ENCODE peak calls at places on chromosomes 5 and 9, in six cellular contexts. One of them, this sample, is unnamed.

GRCh38 chr5:102754499-102755424 is at the start of gene PAM:
- DNase-seq in ovary: peak
- DNase-seq in CD8-positive, alpha-beta T cell: peak
- DNase-seq in GM13977: peak
- DNase-seq in kidney epithelial cell: no peak
- DNase-seq in Panc1: no peak
- DNase-seq in this sample: peak

GRCh38 chr9:123281659-123282342 is 13.4 kb upstream of the STRBP start:
- DNase-seq in ovary: no peak
- DNase-seq in CD8-positive, alpha-beta T cell: no peak
- DNase-seq in GM13977: no peak
- DNase-seq in kidney epithelial cell: no peak
- DNase-seq in Panc1: no peak
- DNase-seq in this sample: peak

GRCh38 chr5:21391506-21391905 is 1403.5 kb upstream of the CDH18 start:
- DNase-seq in ovary: no peak
- DNase-seq in CD8-positive, alpha-beta T cell: no peak
- DNase-seq in GM13977: no peak
- DNase-seq in kidney epithelial cell: peak
- DNase-seq in Panc1: no peak
- DNase-seq in this sample: no peak

GRCh38 chr9:132793606-132794580 is 84.2 kb downstream of the AK8 start:
- DNase-seq in ovary: no peak
- DNase-seq in CD8-positive, alpha-beta T cell: peak
- DNase-seq in GM13977: no peak
- DNase-seq in kidney epithelial cell: no peak
- DNase-seq in Panc1: no peak
- DNase-seq in this sample: peak

GRCh38 chr5:139246394-139246793 is 47.1 kb upstream of the MATR3 start:
- DNase-seq in ovary: no peak
- DNase-seq in CD8-positive, alpha-beta T cell: no peak
- DNase-seq in GM13977: peak
- DNase-seq in kidney epithelial cell: no peak
- DNase-seq in Panc1: no peak
- DNase-seq in this sample: no peak

GRCh38 chr5:13664377-13664776 is 280.1 kb downstream of the DNAH5 start:
- DNase-seq in ovary: no peak
- DNase-seq in CD8-positive, alpha-beta T cell: no peak
- DNase-seq in GM13977: no peak
- DNase-seq in kidney epithelial cell: peak
- DNase-seq in Panc1: no peak
- DNase-seq in this sample: no peak

GRCh38 chr5:68215888-68216736 is 556 bp downstream of the PIK3R1 start:
- DNase-seq in ovary: peak
- DNase-seq in CD8-positive, alpha-beta T cell: peak
- DNase-seq in GM13977: peak
- DNase-seq in kidney epithelial cell: no peak
- DNase-seq in Panc1: no peak
- DNase-seq in this sample: peak

GRCh38 chr5:67816456-67816855 is 399.1 kb upstream of the PIK3R1 start:
- DNase-seq in ovary: no peak
- DNase-seq in CD8-positive, alpha-beta T cell: no peak
- DNase-seq in GM13977: no peak
- DNase-seq in kidney epithelial cell: no peak
- DNase-seq in Panc1: no peak
- DNase-seq in this sample: no peak

GRCh38 chr9:70257991-70258691 is 637 bp upstream of the SMC5 start:
- DNase-seq in ovary: peak
- DNase-seq in CD8-positive, alpha-beta T cell: no peak
- DNase-seq in GM13977: no peak
- DNase-seq in kidney epithelial cell: no peak
- DNase-seq in Panc1: no peak
- DNase-seq in this sample: no peak

GRCh38 chr5:59673438-59674058 is 220.0 kb downstream of the PDE4D start:
- DNase-seq in ovary: no peak
- DNase-seq in CD8-positive, alpha-beta T cell: no peak
- DNase-seq in GM13977: peak
- DNase-seq in kidney epithelial cell: no peak
- DNase-seq in Panc1: no peak
- DNase-seq in this sample: no peak

GRCh38 chr9:80259079-80259478 is 687.3 kb downstream of the TLE4 start:
- DNase-seq in ovary: no peak
- DNase-seq in CD8-positive, alpha-beta T cell: no peak
- DNase-seq in GM13977: no peak
- DNase-seq in kidney epithelial cell: no peak
- DNase-seq in Panc1: no peak
- DNase-seq in this sample: no peak

GRCh38 chr5:151459680-151460079 is 12.3 kb downstream of the SLC36A1 start:
- DNase-seq in ovary: no peak
- DNase-seq in CD8-positive, alpha-beta T cell: no peak
- DNase-seq in GM13977: no peak
- DNase-seq in kidney epithelial cell: no peak
- DNase-seq in Panc1: no peak
- DNase-seq in this sample: no peak

GRCh38 chr5:81884871-81885270 is 87.0 kb upstream of the ATG10 start:
- DNase-seq in ovary: no peak
- DNase-seq in CD8-positive, alpha-beta T cell: no peak
- DNase-seq in GM13977: no peak
- DNase-seq in kidney epithelial cell: no peak
- DNase-seq in Panc1: no peak
- DNase-seq in this sample: no peak

GRCh38 chr5:39422036-39422606 is 2.7 kb downstream of the DAB2 start:
- DNase-seq in ovary: no peak
- DNase-seq in CD8-positive, alpha-beta T cell: no peak
- DNase-seq in GM13977: no peak
- DNase-seq in kidney epithelial cell: no peak
- DNase-seq in Panc1: no peak
- DNase-seq in this sample: no peak

GRCh38 chr9:127982912-127983311 is 2.1 kb upstream of the EEIG1 start:
- DNase-seq in ovary: no peak
- DNase-seq in CD8-positive, alpha-beta T cell: no peak
- DNase-seq in GM13977: no peak
- DNase-seq in kidney epithelial cell: no peak
- DNase-seq in Panc1: no peak
- DNase-seq in this sample: no peak

GRCh38 chr5:32444191-32444945 is at the start of gene ZFR:
- DNase-seq in ovary: peak
- DNase-seq in CD8-positive, alpha-beta T cell: peak
- DNase-seq in GM13977: peak
- DNase-seq in kidney epithelial cell: peak
- DNase-seq in Panc1: peak
- DNase-seq in this sample: peak

GRCh38 chr5:113059232-113059805 is 82.7 kb downstream of the DCP2 start:
- DNase-seq in ovary: no peak
- DNase-seq in CD8-positive, alpha-beta T cell: peak
- DNase-seq in GM13977: no peak
- DNase-seq in kidney epithelial cell: peak
- DNase-seq in Panc1: no peak
- DNase-seq in this sample: no peak

GRCh38 chr5:102863764-102864560 is 108.9 kb downstream of the PAM start:
- DNase-seq in ovary: no peak
- DNase-seq in CD8-positive, alpha-beta T cell: no peak
- DNase-seq in GM13977: no peak
- DNase-seq in kidney epithelial cell: no peak
- DNase-seq in Panc1: no peak
- DNase-seq in this sample: no peak

GRCh38 chr5:126369995-126370731 is 53.0 kb upstream of the GRAMD2B start:
- DNase-seq in ovary: no peak
- DNase-seq in CD8-positive, alpha-beta T cell: no peak
- DNase-seq in GM13977: no peak
- DNase-seq in kidney epithelial cell: no peak
- DNase-seq in Panc1: no peak
- DNase-seq in this sample: no peak

GRCh38 chr9:128408963-128409431 is 11.7 kb upstream of the CERCAM start:
- DNase-seq in ovary: no peak
- DNase-seq in CD8-positive, alpha-beta T cell: no peak
- DNase-seq in GM13977: no peak
- DNase-seq in kidney epithelial cell: no peak
- DNase-seq in Panc1: no peak
- DNase-seq in this sample: no peak

GRCh38 chr5:171450423-171451246 is 31.2 kb downstream of the FGF18 start:
- DNase-seq in ovary: peak
- DNase-seq in CD8-positive, alpha-beta T cell: no peak
- DNase-seq in GM13977: no peak
- DNase-seq in kidney epithelial cell: no peak
- DNase-seq in Panc1: no peak
- DNase-seq in this sample: peak

GRCh38 chr9:4092793-4093709 is 206.8 kb downstream of the GLIS3 start:
- DNase-seq in ovary: no peak
- DNase-seq in CD8-positive, alpha-beta T cell: no peak
- DNase-seq in GM13977: no peak
- DNase-seq in kidney epithelial cell: no peak
- DNase-seq in Panc1: no peak
- DNase-seq in this sample: no peak

GRCh38 chr5:133613743-133614142 is 1.4 kb upstream of the FSTL4 start:
- DNase-seq in ovary: no peak
- DNase-seq in CD8-positive, alpha-beta T cell: no peak
- DNase-seq in GM13977: no peak
- DNase-seq in kidney epithelial cell: no peak
- DNase-seq in Panc1: no peak
- DNase-seq in this sample: no peak

GRCh38 chr5:55418994-55419991 is 111.5 kb downstream of the MTREX start:
- DNase-seq in ovary: no peak
- DNase-seq in CD8-positive, alpha-beta T cell: no peak
- DNase-seq in GM13977: no peak
- DNase-seq in kidney epithelial cell: peak
- DNase-seq in Panc1: no peak
- DNase-seq in this sample: no peak

GRCh38 chr9:34070601-34071340 is 22.1 kb upstream of the UBAP2 start:
- DNase-seq in ovary: peak
- DNase-seq in CD8-positive, alpha-beta T cell: no peak
- DNase-seq in GM13977: no peak
- DNase-seq in kidney epithelial cell: no peak
- DNase-seq in Panc1: no peak
- DNase-seq in this sample: no peak

GRCh38 chr5:587403-587802 is 24.7 kb upstream of the CEP72 start:
- DNase-seq in ovary: no peak
- DNase-seq in CD8-positive, alpha-beta T cell: no peak
- DNase-seq in GM13977: no peak
- DNase-seq in kidney epithelial cell: no peak
- DNase-seq in Panc1: no peak
- DNase-seq in this sample: peak

GRCh38 chr5:80963966-80964481 is 3.9 kb downstream of the RASGRF2 start:
- DNase-seq in ovary: no peak
- DNase-seq in CD8-positive, alpha-beta T cell: no peak
- DNase-seq in GM13977: no peak
- DNase-seq in kidney epithelial cell: no peak
- DNase-seq in Panc1: no peak
- DNase-seq in this sample: no peak

GRCh38 chr5:115321309-115321708 is 24.9 kb upstream of the CCDC112 start:
- DNase-seq in ovary: no peak
- DNase-seq in CD8-positive, alpha-beta T cell: no peak
- DNase-seq in GM13977: no peak
- DNase-seq in kidney epithelial cell: no peak
- DNase-seq in Panc1: no peak
- DNase-seq in this sample: no peak

GRCh38 chr5:128706269-128706668 is 168.2 kb upstream of the FBN2 start:
- DNase-seq in ovary: no peak
- DNase-seq in CD8-positive, alpha-beta T cell: no peak
- DNase-seq in GM13977: no peak
- DNase-seq in kidney epithelial cell: no peak
- DNase-seq in Panc1: no peak
- DNase-seq in this sample: no peak

GRCh38 chr5:128711216-128711615 is 173.2 kb upstream of the FBN2 start:
- DNase-seq in ovary: no peak
- DNase-seq in CD8-positive, alpha-beta T cell: no peak
- DNase-seq in GM13977: no peak
- DNase-seq in kidney epithelial cell: no peak
- DNase-seq in Panc1: no peak
- DNase-seq in this sample: no peak

GRCh38 chr5:128703322-128703721 is 165.3 kb upstream of the FBN2 start:
- DNase-seq in ovary: no peak
- DNase-seq in CD8-positive, alpha-beta T cell: no peak
- DNase-seq in GM13977: no peak
- DNase-seq in kidney epithelial cell: no peak
- DNase-seq in Panc1: no peak
- DNase-seq in this sample: no peak

GRCh38 chr5:128714551-128714950 is 176.5 kb upstream of the FBN2 start:
- DNase-seq in ovary: no peak
- DNase-seq in CD8-positive, alpha-beta T cell: no peak
- DNase-seq in GM13977: no peak
- DNase-seq in kidney epithelial cell: no peak
- DNase-seq in Panc1: no peak
- DNase-seq in this sample: no peak

GRCh38 chr5:128708841-128709240 is 170.8 kb upstream of the FBN2 start:
- DNase-seq in ovary: no peak
- DNase-seq in CD8-positive, alpha-beta T cell: no peak
- DNase-seq in GM13977: no peak
- DNase-seq in kidney epithelial cell: no peak
- DNase-seq in Panc1: no peak
- DNase-seq in this sample: no peak
- TF ChIP-seq CTCF in ovary: no peak
- TF ChIP-seq CTCF in CD8-positive, alpha-beta T cell: no peak
- TF ChIP-seq CTCF in GM13977: no peak
- TF ChIP-seq CTCF in kidney epithelial cell: no peak
- TF ChIP-seq CTCF in Panc1: no peak
- TF ChIP-seq CTCF in this sample: no peak

GRCh38 chr9:126432659-126433058 is 106.0 kb downstream of the MVB12B start:
- DNase-seq in ovary: no peak
- DNase-seq in CD8-positive, alpha-beta T cell: no peak
- DNase-seq in GM13977: no peak
- DNase-seq in kidney epithelial cell: no peak
- DNase-seq in Panc1: no peak
- DNase-seq in this sample: no peak
- TF ChIP-seq CTCF in ovary: no peak
- TF ChIP-seq CTCF in CD8-positive, alpha-beta T cell: no peak
- TF ChIP-seq CTCF in GM13977: no peak
- TF ChIP-seq CTCF in kidney epithelial cell: no peak
- TF ChIP-seq CTCF in Panc1: no peak
- TF ChIP-seq CTCF in this sample: no peak

GRCh38 chr5:10289353-10289752 is 18.3 kb downstream of the CMBL start:
- DNase-seq in ovary: peak
- DNase-seq in CD8-positive, alpha-beta T cell: no peak
- DNase-seq in GM13977: no peak
- DNase-seq in kidney epithelial cell: no peak
- DNase-seq in Panc1: no peak
- DNase-seq in this sample: no peak
- TF ChIP-seq CTCF in ovary: no peak
- TF ChIP-seq CTCF in CD8-positive, alpha-beta T cell: no peak
- TF ChIP-seq CTCF in GM13977: no peak
- TF ChIP-seq CTCF in kidney epithelial cell: no peak
- TF ChIP-seq CTCF in Panc1: no peak
- TF ChIP-seq CTCF in this sample: no peak

GRCh38 chr5:60887096-60887495 is 43.0 kb upstream of the ELOVL7 start:
- DNase-seq in ovary: no peak
- DNase-seq in CD8-positive, alpha-beta T cell: no peak
- DNase-seq in GM13977: no peak
- DNase-seq in kidney epithelial cell: no peak
- DNase-seq in Panc1: no peak
- DNase-seq in this sample: no peak

GRCh38 chr5:60886158-60886557 is 42.1 kb upstream of the ELOVL7 start:
- DNase-seq in ovary: no peak
- DNase-seq in CD8-positive, alpha-beta T cell: no peak
- DNase-seq in GM13977: no peak
- DNase-seq in kidney epithelial cell: no peak
- DNase-seq in Panc1: no peak
- DNase-seq in this sample: no peak

GRCh38 chr5:60888359-60889061 is 44.4 kb upstream of the ELOVL7 start:
- DNase-seq in ovary: no peak
- DNase-seq in CD8-positive, alpha-beta T cell: no peak
- DNase-seq in GM13977: no peak
- DNase-seq in kidney epithelial cell: no peak
- DNase-seq in Panc1: no peak
- DNase-seq in this sample: no peak

GRCh38 chr5:60883229-60883628 is 39.2 kb upstream of the ELOVL7 start:
- DNase-seq in ovary: no peak
- DNase-seq in CD8-positive, alpha-beta T cell: no peak
- DNase-seq in GM13977: peak
- DNase-seq in kidney epithelial cell: no peak
- DNase-seq in Panc1: no peak
- DNase-seq in this sample: no peak
- TF ChIP-seq CTCF in ovary: no peak
- TF ChIP-seq CTCF in CD8-positive, alpha-beta T cell: no peak
- TF ChIP-seq CTCF in GM13977: peak
- TF ChIP-seq CTCF in kidney epithelial cell: peak
- TF ChIP-seq CTCF in Panc1: peak
- TF ChIP-seq CTCF in this sample: peak